ENCODE peak calls at places on chromosomes 7 and 10, in eight cellular contexts. S is BJ, Z is iPS DF 6.9, F is uterus, T is PC-9, A is foreskin fibroblast, P is kidney epithelial cell, R is A549. M is an unnamed sample.

GRCh38 chr10:26169466-26169865 is 47.1 kb upstream of the GAD2 start:
- DNase-seq in R (no peak), F (no peak), S (no peak), Z (no peak), A (no peak), T (no peak), P (no peak), M (no peak)

GRCh38 chr10:59129867-59130266 is 46.6 kb upstream of the PHYHIPL start:
- DNase-seq in F (no peak), R (no peak), Z (no peak), T (no peak), S (no peak), P (no peak), A (no peak), M (no peak)

GRCh38 chr7:98760201-98760651 is 109.6 kb downstream of the TMEM130 start:
- DNase-seq in P (no peak), F (no peak), Z (no peak), A (peak), T (no peak), S (peak), R (no peak), M (peak)

GRCh38 chr7:7989133-7989984 is 20.8 kb downstream of the GLCCI1 start:
- DNase-seq in A (no peak), T (no peak), R (no peak), P (no peak), F (no peak), Z (no peak), S (no peak), M (no peak)

GRCh38 chr10:109922353-109922975 is 847 bp downstream of the XPNPEP1 start:
- DNase-seq in P (no peak), S (no peak), R (no peak), Z (no peak), T (no peak), A (no peak), F (no peak), M (no peak)

GRCh38 chr10:109966961-109967738 is 40.6 kb upstream of the ADD3 start:
- DNase-seq in R (no peak), S (no peak), F (no peak), T (no peak), Z (no peak), P (no peak), A (peak), M (no peak)

GRCh38 chr7:130490888-130491771 is 755 bp upstream of the MEST start:
- DNase-seq in A (peak), Z (no peak), R (no peak), T (no peak), F (peak), S (no peak), P (no peak), M (no peak)

GRCh38 chr10:94287331-94287730 is 75.4 kb downstream of the NOC3L start:
- DNase-seq in F (no peak), S (no peak), A (no peak), R (no peak), P (no peak), Z (no peak), T (no peak), M (no peak)

GRCh38 chr7:5597772-5598171 is 174.1 kb upstream of the TNRC18 start:
- DNase-seq in A (no peak), S (no peak), P (no peak), F (no peak), Z (no peak), T (no peak), R (no peak), M (no peak)

GRCh38 chr7:128940494-128941322 is 3.0 kb downstream of the IRF5 start:
- DNase-seq in A (no peak), F (no peak), P (no peak), S (no peak), Z (no peak), R (no peak), T (no peak), M (no peak)

GRCh38 chr10:29849434-29849833 is 210.0 kb downstream of the JCAD start:
- DNase-seq in S (peak), R (no peak), P (no peak), Z (no peak), T (no peak), A (peak), F (no peak), M (no peak)

GRCh38 chr10:121832647-121833046 is 95.2 kb downstream of the ATE1 start:
- DNase-seq in R (no peak), Z (no peak), A (no peak), F (no peak), T (no peak), S (no peak), P (no peak), M (no peak)

GRCh38 chr10:37638569-37638968 is 218.8 kb downstream of the ZNF248 start:
- DNase-seq in S (no peak), A (no peak), Z (no peak), T (no peak), R (no peak), F (no peak), P (no peak), M (no peak)

GRCh38 chr10:117075064-117075463 is 63.0 kb downstream of the VAX1 start:
- DNase-seq in P (no peak), S (no peak), Z (no peak), A (peak), F (no peak), R (no peak), T (no peak), M (no peak)

GRCh38 chr7:927031-927671 is 27.3 kb downstream of the ADAP1 start:
- DNase-seq in A (peak), R (no peak), F (peak), S (no peak), Z (no peak), P (no peak), T (peak), M (no peak)

GRCh38 chr7:142557971-142558582 is 191.2 kb upstream of the PRSS1 start:
- DNase-seq in P (no peak), T (peak), F (no peak), Z (peak), R (peak), S (no peak), A (peak), M (no peak)

GRCh38 chr7:1758417-1758858 is 88.4 kb downstream of the ELFN1 start:
- DNase-seq in P (no peak), A (peak), R (peak), Z (peak), F (no peak), T (peak), S (no peak), M (no peak)

GRCh38 chr7:131897016-131897789 is 340.8 kb upstream of the PODXL start:
- DNase-seq in A (no peak), F (no peak), Z (no peak), S (peak), P (peak), T (no peak), R (peak), M (no peak)

GRCh38 chr7:158802535-158803199 is 26.6 kb downstream of the ESYT2 start:
- DNase-seq in S (no peak), F (no peak), P (peak), T (peak), Z (no peak), R (no peak), A (peak), M (no peak)

GRCh38 chr10:86945361-86946214 is 11.8 kb downstream of the MMRN2 start:
- DNase-seq in S (no peak), P (no peak), F (peak), R (no peak), A (peak), T (no peak), Z (no peak), M (peak)

GRCh38 chr7:5615190-5616070 is 166.0 kb downstream of the RNF216 start:
- DNase-seq in P (no peak), F (no peak), S (no peak), R (no peak), A (no peak), T (peak), Z (no peak), M (no peak)

GRCh38 chr10:8543361-8544056 is 489.0 kb downstream of the GATA3 start:
- DNase-seq in R (no peak), A (no peak), S (no peak), T (peak), Z (no peak), P (no peak), F (no peak), M (no peak)

GRCh38 chr10:86851329-86852207 is 95.1 kb downstream of the BMPR1A start:
- DNase-seq in A (peak), P (no peak), F (peak), S (peak), R (no peak), T (no peak), Z (no peak), M (no peak)

DNA sequence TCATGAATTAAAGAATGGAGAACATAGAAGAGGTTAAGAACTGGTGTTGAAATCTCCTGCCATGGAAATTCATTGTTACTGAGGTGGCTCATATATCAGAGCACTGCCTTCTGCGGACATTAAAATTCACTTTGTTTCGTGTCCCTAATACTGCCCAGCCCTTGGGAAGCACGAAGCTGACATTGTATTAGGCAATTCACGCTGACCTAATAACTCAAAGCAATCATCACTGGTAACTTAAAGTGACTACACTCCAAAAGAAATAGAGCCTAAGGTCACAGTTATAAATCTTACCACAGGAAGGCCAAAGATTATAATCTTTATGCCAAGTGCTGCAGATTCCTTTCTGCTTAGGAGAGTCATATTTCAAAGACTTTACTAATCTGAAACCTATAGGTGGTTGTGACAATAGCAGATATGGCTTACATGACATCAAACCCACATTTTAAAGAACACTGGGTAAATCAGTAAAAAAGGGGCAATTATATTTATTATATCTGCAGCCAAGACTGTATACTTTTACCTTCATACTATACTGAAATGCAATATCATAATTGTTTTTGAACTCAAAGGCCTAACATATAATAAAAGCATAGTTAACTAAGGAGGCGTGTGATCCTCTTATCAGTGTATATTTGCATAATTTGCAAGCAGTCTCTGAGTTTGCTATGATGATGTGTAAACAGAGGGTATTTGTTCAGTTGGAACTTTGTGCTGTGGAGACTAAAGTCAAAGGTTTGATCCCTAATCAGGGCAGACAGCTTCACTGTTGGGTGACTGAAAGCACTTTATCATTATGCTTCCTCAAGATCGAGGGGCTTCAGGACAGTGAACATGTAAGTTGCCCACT is 51.9 kb upstream of the CAPZA2 start:
- DNase-seq in A (peak), R (no peak), F (no peak), T (peak), S (no peak), Z (no peak), P (no peak), M (no peak)
- H3K4me3 ChIP-seq in A (no peak), R (no peak), F (no peak), T (peak), S (no peak), Z (no peak), P (no peak), M (no peak)

DNA sequence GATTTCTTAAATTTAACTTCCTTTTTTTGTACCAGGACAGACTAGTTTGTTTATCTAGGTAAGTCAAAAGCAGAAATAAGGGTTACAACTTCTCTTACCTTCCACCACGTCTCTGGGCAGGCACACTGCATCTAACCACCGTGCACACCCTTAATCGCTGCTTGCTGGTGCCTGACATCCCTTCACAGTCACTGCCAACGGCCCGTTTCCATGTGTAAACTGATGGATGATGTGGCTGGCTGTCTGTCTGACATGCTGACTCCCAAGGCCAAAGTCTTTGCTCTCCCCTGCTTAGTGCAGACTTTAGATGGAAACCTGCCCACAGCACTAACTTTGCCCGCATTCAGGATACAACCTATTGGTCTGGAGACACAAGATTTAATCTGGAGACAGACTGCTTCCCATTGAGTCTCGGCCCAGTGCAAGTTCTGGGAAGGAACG is 1.1 kb downstream of the TMEM273 start:
- DNase-seq in Z (no peak), P (no peak), S (no peak), F (no peak), A (no peak), T (no peak), R (no peak), M (no peak)
- H3K4me3 ChIP-seq in Z (no peak), P (no peak), S (no peak), F (no peak), A (no peak), T (no peak), R (no peak), M (peak)

GRCh38 chr10:1120761-1121160 is 64.6 kb downstream of the WDR37 start:
- DNase-seq in T (no peak), R (no peak), Z (no peak), S (no peak), F (peak), A (no peak), P (no peak), M (no peak)

GRCh38 chr10:1120146-1120695 is 64.0 kb downstream of the WDR37 start:
- DNase-seq in Z (no peak), R (no peak), F (no peak), A (no peak), P (no peak), S (no peak), T (no peak), M (no peak)

GRCh38 chr10:1123198-1123597 is 67.0 kb downstream of the WDR37 start:
- DNase-seq in R (no peak), F (no peak), Z (no peak), S (no peak), T (no peak), A (no peak), P (no peak), M (no peak)

GRCh38 chr10:1122349-1122748 is 66.2 kb downstream of the WDR37 start:
- DNase-seq in F (no peak), R (no peak), S (no peak), A (no peak), T (no peak), P (no peak), Z (no peak), M (no peak)

GRCh38 chr10:1121311-1121970 is 65.3 kb downstream of the WDR37 start:
- DNase-seq in P (no peak), Z (no peak), F (no peak), A (no peak), T (no peak), R (no peak), S (no peak), M (no peak)
- H3K4me3 ChIP-seq in P (no peak), Z (no peak), F (no peak), A (no peak), T (no peak), R (no peak), S (no peak), M (no peak)

GRCh38 chr10:77637474-77637985 is at the start of gene KCNMA1:
- DNase-seq in S (no peak), P (no peak), Z (no peak), T (peak), R (peak), A (peak), F (peak), M (no peak)

GRCh38 chr10:77639756-77640155 is 2.1 kb upstream of the KCNMA1 start:
- DNase-seq in A (no peak), P (no peak), F (no peak), Z (no peak), T (no peak), S (no peak), R (no peak), M (no peak)

GRCh38 chr10:77637986-77638765 is 568 bp upstream of the KCNMA1 start:
- DNase-seq in A (peak), S (no peak), P (no peak), T (no peak), F (peak), Z (no peak), R (peak), M (no peak)

GRCh38 chr10:77640167-77640566 is 2.6 kb upstream of the KCNMA1 start:
- DNase-seq in A (no peak), T (no peak), S (no peak), F (no peak), Z (no peak), P (no peak), R (no peak), M (no peak)

GRCh38 chr10:77638766-77639101 is 1.1 kb upstream of the KCNMA1 start:
- DNase-seq in R (no peak), F (no peak), Z (no peak), A (no peak), T (no peak), S (no peak), P (no peak), M (no peak)
- H3K4me3 ChIP-seq in R (peak), F (peak), Z (peak), A (peak), T (no peak), S (peak), P (peak), M (peak)

GRCh38 chr10:70378122-70378521 is 4.3 kb downstream of the LRRC20 start:
- DNase-seq in P (peak), F (no peak), Z (no peak), S (peak), R (peak), A (peak), T (peak), M (no peak)

GRCh38 chr10:70379581-70380176 is 2.7 kb downstream of the LRRC20 start:
- DNase-seq in A (peak), R (no peak), P (no peak), F (no peak), T (no peak), Z (no peak), S (no peak), M (no peak)

GRCh38 chr10:70376436-70377378 is 5.7 kb downstream of the LRRC20 start:
- DNase-seq in A (peak), R (no peak), P (no peak), T (peak), Z (no peak), F (no peak), S (no peak), M (no peak)

GRCh38 chr10:70380350-70381135 is 1.9 kb downstream of the LRRC20 start:
- DNase-seq in P (no peak), Z (no peak), S (no peak), R (no peak), A (no peak), T (no peak), F (no peak), M (no peak)

DNA sequence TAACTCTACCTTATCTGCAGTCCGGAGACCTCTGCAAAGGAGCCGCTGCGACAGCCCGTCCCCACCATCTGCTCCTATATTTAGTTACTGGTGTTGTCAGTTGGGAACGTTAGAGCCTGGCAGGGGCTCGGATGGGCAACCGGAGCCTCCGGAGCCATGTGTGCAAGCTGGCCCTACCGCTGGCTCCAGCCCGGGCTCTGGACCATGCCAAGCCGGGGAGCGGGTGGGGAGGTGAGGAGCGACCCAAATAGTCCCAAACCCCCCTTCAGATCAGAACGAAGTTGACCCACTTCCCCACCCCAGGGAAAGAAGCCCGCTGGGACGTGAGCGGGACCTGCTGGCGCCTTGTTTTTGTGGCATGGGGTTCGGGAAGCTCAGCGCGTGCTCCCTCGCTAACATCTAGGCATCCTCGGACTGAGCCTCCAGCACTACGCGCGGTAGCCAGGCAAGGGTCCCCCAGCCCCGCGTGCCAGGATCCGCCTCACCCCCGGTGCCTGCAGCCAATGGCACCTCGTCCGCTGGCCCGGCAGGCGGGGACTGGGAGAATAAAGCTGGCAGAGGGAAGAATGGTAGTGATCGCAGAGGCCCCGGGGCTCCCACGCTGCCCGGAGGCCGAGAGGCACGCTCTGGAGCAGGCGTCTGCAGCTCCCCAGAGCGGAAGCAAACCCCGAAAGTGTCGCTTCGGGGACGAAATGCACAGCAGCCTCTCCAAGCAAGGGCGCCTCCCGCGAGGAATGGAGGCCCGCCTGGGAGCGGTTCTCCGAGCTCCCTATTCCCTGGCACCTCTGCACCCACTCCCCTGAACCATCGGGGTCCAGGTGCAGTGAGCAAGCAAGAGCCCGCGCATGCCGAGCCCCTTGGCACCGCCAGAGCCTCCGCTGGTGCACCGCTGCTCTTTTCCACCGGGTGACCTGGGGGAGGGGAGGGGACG is 669 bp downstream of the LRRC20 start:
- DNase-seq in Z (no peak), T (peak), S (no peak), A (peak), R (peak), P (no peak), F (peak), M (no peak)
- H3K4me3 ChIP-seq in Z (peak), T (peak), S (peak), A (peak), R (peak), P (peak), F (peak), M (peak)

GRCh38 chr7:39565538-39565937 is 666 bp upstream of the YAE1 start:
- DNase-seq in A (no peak), R (no peak), S (no peak), P (no peak), F (no peak), Z (no peak), T (no peak), M (no peak)

GRCh38 chr7:39566056-39566921 is at the start of gene YAE1:
- DNase-seq in F (peak), Z (no peak), T (peak), P (no peak), S (no peak), A (peak), R (peak), M (peak)

GRCh38 chr7:39567294-39567693 is 1.1 kb downstream of the YAE1 start:
- DNase-seq in A (peak), S (no peak), P (no peak), Z (no peak), T (no peak), R (no peak), F (no peak), M (no peak)
- H3K4me3 ChIP-seq in A (peak), S (peak), P (peak), Z (peak), T (peak), R (peak), F (peak), M (peak)

GRCh38 chr7:44486693-44487092 is 3.8 kb downstream of the NUDCD3 start:
- DNase-seq in Z (no peak), A (peak), T (no peak), P (no peak), F (no peak), S (no peak), R (no peak), M (no peak)
- H3K4me3 ChIP-seq in Z (no peak), A (no peak), T (no peak), P (no peak), F (no peak), S (no peak), R (no peak), M (no peak)

GRCh38 chr7:112120818-112121217 is 85.4 kb downstream of the DOCK4 start:
- DNase-seq in Z (no peak), A (no peak), S (no peak), T (no peak), F (no peak), R (no peak), P (no peak), M (no peak)
- H3K4me3 ChIP-seq in Z (no peak), A (no peak), S (no peak), T (no peak), F (no peak), R (no peak), P (no peak), M (no peak)

GRCh38 chr10:61663466-61663865 is 737 bp downstream of the CABCOCO1 start:
- DNase-seq in Z (no peak), P (no peak), S (no peak), T (no peak), F (no peak), A (peak), R (no peak), M (no peak)
- H3K4me3 ChIP-seq in Z (no peak), P (no peak), S (peak), T (no peak), F (peak), A (peak), R (peak), M (peak)